ENCODE peak calls at places on chromosomes 1 and 21, in eight cellular contexts. C, E, B, Y, S, G, D and O are unnamed samples.

GRCh38 chr1:58923090-58923470 is 139.2 kb upstream of the JUN start:
- DNase-seq in C (no peak), E (no peak), B (no peak), Y (no peak), S (no peak), G (no peak), D (no peak), O (no peak)

GRCh38 chr1:223052931-223053330 is 90.1 kb downstream of the TLR5 start:
- DNase-seq in C (no peak), E (no peak), B (no peak), Y (no peak), S (no peak), G (no peak), D (no peak), O (no peak)

GRCh38 chr1:90780981-90781380 is 63.9 kb upstream of the BARHL2 start:
- DNase-seq in C (no peak), E (no peak), B (no peak), Y (no peak), S (no peak), G (no peak), D (no peak), O (no peak)

GRCh38 chr1:47638713-47639112 is 200.9 kb downstream of the FOXD2 start:
- DNase-seq in C (no peak), E (no peak), B (no peak), Y (no peak), S (no peak), G (no peak), D (no peak), O (no peak)

GRCh38 chr1:204507317-204508105 is 8.7 kb upstream of the MDM4 start:
- DNase-seq in C (no peak), E (peak; percentile 25), B (no peak), Y (peak; percentile 92), S (peak; percentile 60), G (no peak), D (peak; percentile 48), O (no peak)

GRCh38 chr1:156241311-156241811 is 623 bp upstream of the BGLAP start:
- DNase-seq in C (peak; percentile 56), E (peak; percentile 75), B (no peak), Y (no peak), S (no peak), G (no peak), D (peak; percentile 57), O (no peak)

GRCh38 chr1:201602413-201603265 is 63.7 kb downstream of the NAV1 start:
- DNase-seq in C (no peak), E (no peak), B (no peak), Y (no peak), S (peak; percentile 94), G (no peak), D (peak; percentile 81), O (no peak)

GRCh38 chr21:29626787-29627470 is 312.9 kb downstream of the GRIK1 start:
- DNase-seq in C (no peak), E (no peak), B (no peak), Y (no peak), S (peak; percentile 31), G (no peak), D (no peak), O (no peak)

GRCh38 chr21:36860736-36861594 is 105.5 kb downstream of the HLCS start:
- DNase-seq in C (no peak), E (no peak), B (no peak), Y (no peak), S (peak; percentile 34), G (no peak), D (peak; percentile 20), O (no peak)

GRCh38 chr1:30652151-30652915 is 71.1 kb downstream of the MATN1 start:
- DNase-seq in C (no peak), E (no peak), B (no peak), Y (peak; percentile 64), S (no peak), G (no peak), D (no peak), O (no peak)

GRCh38 chr1:43537423-43538142 is 6.9 kb downstream of the PTPRF start:
- DNase-seq in C (no peak), E (peak; percentile 39), B (no peak), Y (no peak), S (no peak), G (peak; percentile 89), D (no peak), O (peak; percentile 56)

GRCh38 chr1:43534256-43534655 is 3.6 kb downstream of the PTPRF start:
- DNase-seq in C (no peak), E (no peak), B (no peak), Y (no peak), S (no peak), G (no peak), D (no peak), O (no peak)

GRCh38 chr1:43538143-43538487 is 7.4 kb downstream of the PTPRF start:
- DNase-seq in C (no peak), E (no peak), B (no peak), Y (no peak), S (no peak), G (no peak), D (no peak), O (peak; percentile 23)

GRCh38 chr1:43536864-43537358 is 6.2 kb downstream of the PTPRF start:
- DNase-seq in C (no peak), E (no peak), B (no peak), Y (no peak), S (no peak), G (no peak), D (no peak), O (no peak)

DNA sequence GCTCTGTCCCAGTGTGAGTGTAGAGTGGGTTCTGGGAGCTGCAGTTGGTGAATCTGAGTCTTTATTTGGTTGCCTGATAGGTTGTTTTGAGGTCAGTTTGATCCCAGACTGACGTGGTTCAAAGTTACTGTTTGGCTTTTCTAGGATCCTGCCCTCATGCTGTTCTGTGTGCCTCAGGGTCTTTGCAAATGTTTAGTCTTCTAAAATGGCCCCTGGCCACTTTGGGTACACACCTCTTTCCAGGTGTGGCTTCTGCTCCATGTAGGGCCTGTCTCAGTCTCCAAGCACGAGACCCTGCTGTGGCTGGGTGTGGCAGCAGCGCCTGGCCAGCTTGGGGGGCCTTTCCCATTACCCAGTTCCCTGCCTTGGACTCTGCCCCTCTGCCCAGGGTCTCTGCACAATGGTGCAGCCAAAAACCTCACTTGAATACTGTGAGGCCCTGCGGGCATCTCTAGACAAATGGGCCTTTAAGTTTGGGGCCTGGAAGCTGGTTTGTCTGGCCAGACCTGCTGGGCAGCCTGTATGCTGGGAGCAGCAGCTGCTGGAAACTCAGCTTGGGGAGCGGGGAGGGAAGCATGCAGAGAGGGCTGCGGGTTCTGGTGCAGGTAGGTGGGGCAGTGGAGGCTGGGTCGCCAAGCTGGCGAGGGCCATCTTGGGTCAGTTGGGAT is 5.6 kb downstream of the PTPRF start:
- DNase-seq in C (no peak), E (peak; percentile 68), B (no peak), Y (no peak), S (no peak), G (peak; percentile 89), D (no peak), O (no peak)
- H3K4me1 ChIP-seq in C (no peaks in the 10 kb centered on the region), E (no peaks in the 10 kb centered on the region), B (peaks cover 3% of the 10 kb centered on the region), Y (no peaks in the 10 kb centered on the region), S (peaks cover 18% of the 10 kb centered on the region), G (peaks cover 45% of the 10 kb centered on the region), D (no peaks in the 10 kb centered on the region), O (peaks cover 38% of the 10 kb centered on the region)

DNA sequence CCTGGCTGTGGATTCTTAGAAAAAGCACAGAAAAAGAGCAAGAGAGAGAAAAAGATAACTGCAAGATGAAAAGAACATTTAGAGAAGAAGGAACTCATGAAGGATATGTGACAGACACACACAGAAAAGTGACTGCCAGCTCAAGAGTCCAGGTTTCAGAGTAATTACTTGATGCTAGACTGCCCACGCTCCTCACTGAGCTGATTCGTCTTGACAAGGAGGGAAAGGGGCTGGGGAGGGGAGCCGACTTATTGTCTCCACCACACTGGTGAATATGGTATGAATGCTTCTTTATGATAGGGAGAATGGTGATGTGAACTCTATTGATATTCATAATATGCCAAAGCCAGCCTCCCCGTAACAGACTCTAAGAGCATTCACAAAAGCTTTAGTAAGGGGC is 140.4 kb downstream of the BRINP2 start:
- DNase-seq in C (no peak), E (no peak), B (no peak), Y (no peak), S (no peak), G (no peak), D (no peak), O (no peak)
- H3K4me1 ChIP-seq in C (no peaks in the 10 kb centered on the region), E (no peaks in the 10 kb centered on the region), B (no peaks in the 10 kb centered on the region), Y (no peaks in the 10 kb centered on the region), S (peaks cover 12% of the 10 kb centered on the region), G (no peaks in the 10 kb centered on the region), D (peaks cover 7% of the 10 kb centered on the region), O (no peaks in the 10 kb centered on the region)

DNA sequence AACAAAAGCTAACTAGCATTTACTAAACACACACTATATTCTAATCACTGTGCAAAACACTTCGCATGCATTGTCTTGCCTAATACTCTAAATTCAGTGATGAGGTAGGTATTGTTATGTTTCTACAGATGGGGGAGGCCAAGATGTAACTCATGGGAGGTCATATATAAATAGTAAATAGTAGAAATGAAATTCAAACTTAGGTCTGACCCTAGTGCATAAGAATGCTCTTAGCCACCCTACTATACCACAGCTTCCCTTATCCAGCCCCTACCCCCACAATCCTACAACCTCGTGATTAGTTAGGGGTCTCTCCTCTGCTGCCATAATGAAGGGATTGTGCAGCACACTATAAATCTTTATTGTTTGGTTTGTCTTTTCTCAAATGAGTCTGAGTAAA is 3.3 kb downstream of the PFDN2 start:
- DNase-seq in C (no peak), E (no peak), B (no peak), Y (no peak), S (no peak), G (no peak), D (no peak), O (no peak)
- H3K4me1 ChIP-seq in C (peaks cover 58% of the 10 kb centered on the region), E (peaks cover 26% of the 10 kb centered on the region), B (peaks cover 56% of the 10 kb centered on the region), Y (peaks cover 8% of the 10 kb centered on the region), S (peaks cover 49% of the 10 kb centered on the region), G (peaks cover 39% of the 10 kb centered on the region), D (peaks cover 15% of the 10 kb centered on the region), O (peaks cover 72% of the 10 kb centered on the region)

GRCh38 chr1:16372535-16373340 is 5.7 kb downstream of the SZRD1 start:
- DNase-seq in C (no peak), E (no peak), B (no peak), Y (no peak), S (peak; percentile 60), G (no peak), D (no peak), O (no peak)

GRCh38 chr1:16375521-16376359 is 8.7 kb downstream of the SZRD1 start:
- DNase-seq in C (no peak), E (no peak), B (no peak), Y (no peak), S (peak; percentile 69), G (no peak), D (peak; percentile 79), O (no peak)

GRCh38 chr1:16376971-16377370 is 9.9 kb downstream of the SZRD1 start:
- DNase-seq in C (no peak), E (no peak), B (no peak), Y (no peak), S (no peak), G (no peak), D (no peak), O (no peak)

GRCh38 chr1:16371725-16372124 is 4.7 kb downstream of the SZRD1 start:
- DNase-seq in C (no peak), E (no peak), B (no peak), Y (no peak), S (peak; percentile 63), G (no peak), D (no peak), O (no peak)

DNA sequence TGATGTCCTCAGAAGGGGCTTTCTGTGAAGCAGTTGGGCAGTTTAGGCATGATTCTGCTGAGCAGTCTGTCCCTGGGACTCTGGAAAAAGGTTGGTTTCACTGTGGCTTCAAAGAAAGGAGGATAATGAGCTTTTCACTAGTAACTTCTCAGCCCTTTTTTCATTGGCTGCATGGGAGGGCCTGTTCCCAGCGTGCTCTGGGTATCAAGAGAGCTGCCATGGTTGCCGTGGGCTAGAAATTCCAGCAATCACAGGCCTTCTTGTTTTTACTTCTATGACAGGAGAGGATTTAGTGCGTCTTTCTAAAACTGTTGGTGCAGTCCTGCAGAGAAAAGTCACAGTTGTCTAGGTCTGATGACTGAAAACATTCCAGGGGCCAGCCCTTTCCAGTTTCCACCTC is 7.2 kb downstream of the SZRD1 start:
- DNase-seq in C (no peak), E (no peak), B (no peak), Y (no peak), S (no peak), G (no peak), D (no peak), O (no peak)
- H3K4me1 ChIP-seq in C (peaks cover 89% of the 10 kb centered on the region), E (peaks cover 35% of the 10 kb centered on the region), B (peaks cover 62% of the 10 kb centered on the region), Y (peaks cover 11% of the 10 kb centered on the region), S (peaks cover 42% of the 10 kb centered on the region), G (peaks cover 62% of the 10 kb centered on the region), D (peaks cover 28% of the 10 kb centered on the region), O (peaks cover 81% of the 10 kb centered on the region)